ENCODE peak calls at places on chromosomes 11 and 22, in five cellular contexts. R is A549, D is stomach, V is suprapubic skin, G is tibial nerve. A is an unnamed sample.

GRCh38 chr22:38733329-38734202 is 22.2 kb downstream of the SUN2 start:
- DNase-seq in R (peak; percentile 60), G (peak; percentile 55), V (no peak), D (peak; percentile 77), A (peak; percentile 80)

GRCh38 chr11:113001709-113002108 is 40.5 kb downstream of the NCAM1 start:
- DNase-seq in G (no peak), D (no peak), R (no peak), V (no peak), A (peak; percentile 22)

GRCh38 chr11:47837292-47837691 is 10.9 kb downstream of the NUP160 start:
- DNase-seq in G (no peak), V (no peak), D (peak; percentile 71), R (no peak), A (no peak)

GRCh38 chr11:130159657-130160459 is at the start of gene ST14:
- DNase-seq in D (peak; percentile 89), V (no peak), R (no peak), G (no peak), A (no peak)

GRCh38 chr22:33896801-33897620 is 23.3 kb downstream of the LARGE1 start:
- DNase-seq in G (no peak), R (no peak), V (no peak), D (no peak), A (no peak)

GRCh38 chr11:61505640-61506155 is 2.9 kb upstream of the LRRC10B start:
- DNase-seq in R (no peak), G (no peak), V (no peak), D (no peak), A (no peak)

GRCh38 chr11:61532136-61533038 is 23.8 kb downstream of the LRRC10B start:
- DNase-seq in V (no peak), G (peak; percentile 12), R (peak; percentile 87), D (peak; percentile 40), A (no peak)

GRCh38 chr11:46347637-46348311 is 511 bp downstream of the DGKZ start:
- DNase-seq in V (peak; percentile 82), R (no peak), G (no peak), D (no peak), A (peak; percentile 70)

GRCh38 chr11:117315285-117316196 is 515 bp downstream of the BACE1 start:
- DNase-seq in V (no peak), D (no peak), R (no peak), G (no peak), A (no peak)

GRCh38 chr22:39283312-39284141 is 35.9 kb downstream of the RPL3 start:
- DNase-seq in D (peak; percentile 60), V (no peak), G (peak; percentile 35), R (no peak), A (no peak)

GRCh38 chr11:35136311-35136710 is 2.7 kb upstream of the CD44 start:
- DNase-seq in D (no peak), G (no peak), R (no peak), V (no peak), A (no peak)

GRCh38 chr11:35139883-35140282 is 912 bp downstream of the CD44 start:
- DNase-seq in R (no peak), G (no peak), V (no peak), D (no peak), A (no peak)

GRCh38 chr11:35138949-35139881 is at the start of gene CD44:
- DNase-seq in D (peak; percentile 66), R (peak; percentile 83), G (peak; percentile 54), V (peak; percentile 94), A (peak; percentile 51)

GRCh38 chr11:35138606-35138948 is 394 bp upstream of the CD44 start:
- DNase-seq in D (no peak), V (no peak), G (no peak), R (peak; percentile 51), A (no peak)

GRCh38 chr11:35138058-35138457 is 913 bp upstream of the CD44 start:
- DNase-seq in R (no peak), G (no peak), V (no peak), D (no peak), A (no peak)
- H3K4me3 ChIP-seq in R (peak overlapping the region; percentile 79), G (no peak overlapping the region), V (peak overlapping the region; percentile 93), D (peak overlapping the region; percentile 75), A (peak overlapping the region; percentile 88)

DNA sequence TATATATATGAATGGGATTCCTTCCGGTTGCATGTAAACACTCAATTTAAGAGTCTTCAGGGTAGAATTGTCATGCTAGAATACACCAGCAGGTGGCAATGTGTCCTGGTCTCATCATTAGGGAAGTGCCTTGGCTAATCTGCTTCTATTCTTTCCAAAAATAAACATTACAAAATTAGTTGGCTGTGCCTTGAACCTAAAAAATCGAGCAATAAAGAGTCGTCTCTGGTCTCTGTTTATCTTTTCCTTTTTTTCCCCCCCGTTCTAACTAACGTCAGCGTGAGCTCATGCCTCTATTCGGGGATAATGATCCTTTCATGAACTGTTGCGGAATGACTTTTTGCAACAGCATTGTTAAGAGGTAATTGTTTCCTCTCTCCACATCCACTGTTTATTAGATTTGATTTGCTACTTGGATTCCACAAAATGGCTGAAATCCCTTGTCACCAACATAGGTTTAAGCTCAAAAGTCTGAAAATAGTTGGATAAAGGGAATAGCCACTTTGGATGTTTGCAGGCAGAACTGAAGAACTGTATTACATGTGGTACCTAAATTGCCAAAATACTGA is 1.2 kb upstream of the ARHGEF12 start:
- DNase-seq in D (peak; percentile 64), V (no peak), G (peak; percentile 97), R (peak; percentile 40), A (no peak)
- TF ChIP-seq EP300 in D (no peak), V (no peak), G (peak; percentile 92), R (no peak), A (peak; percentile 74)

GRCh38 chr22:23218053-23218866 is 38.0 kb downstream of the BCR start:
- DNase-seq in R (no peak), V (no peak), D (no peak), G (no peak), A (no peak)

GRCh38 chr22:23219787-23220484 is 39.6 kb downstream of the BCR start:
- DNase-seq in G (no peak), R (no peak), V (no peak), D (peak; percentile 51), A (no peak)

GRCh38 chr22:23220485-23221350 is 40.4 kb downstream of the BCR start:
- DNase-seq in G (no peak), V (no peak), D (no peak), R (no peak), A (no peak)

GRCh38 chr22:23218867-23219251 is 38.5 kb downstream of the BCR start:
- DNase-seq in D (peak; percentile 67), G (no peak), V (no peak), R (no peak), A (peak; percentile 51)

GRCh38 chr22:23219317-23219716 is 39.0 kb downstream of the BCR start:
- DNase-seq in G (no peak), R (no peak), D (no peak), V (no peak), A (no peak)
- H3K4me3 ChIP-seq in G (no peak overlapping the region), R (no peak overlapping the region), D (no peak overlapping the region), V (no peak overlapping the region), A (no peak overlapping the region)

GRCh38 chr11:29217901-29218300 is 798.9 kb downstream of the KCNA4 start:
- DNase-seq in G (no peak), D (no peak), R (no peak), V (no peak), A (no peak)
- TF ChIP-seq EP300 in G (no peak), D (no peak), R (no peak), V (no peak), A (no peak)

DNA sequence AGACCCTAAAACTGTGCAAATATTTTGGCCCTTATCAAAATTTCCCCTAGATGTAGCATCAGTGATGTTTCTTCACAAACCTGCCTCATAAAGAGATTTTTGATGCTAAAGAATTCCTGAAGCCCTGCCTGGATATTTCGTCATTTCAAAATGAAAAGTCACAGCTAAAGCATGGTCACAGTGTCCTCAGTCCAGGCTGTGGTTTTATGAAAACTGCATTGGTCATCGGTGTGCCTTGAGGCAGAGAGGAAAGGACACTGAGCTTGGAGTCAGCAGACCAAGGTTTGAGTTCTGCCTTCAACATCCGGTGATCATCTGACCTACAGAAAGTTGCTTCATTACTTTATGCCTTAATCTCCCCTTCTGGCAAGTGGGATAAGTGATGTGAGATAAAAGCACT is 34.8 kb upstream of the ALKBH3 start:
- DNase-seq in R (no peak), V (no peak), G (no peak), D (no peak), A (no peak)
- H3K4me3 ChIP-seq in R (no peak overlapping the region), V (no peak overlapping the region), G (no peak overlapping the region), D (no peak overlapping the region), A (no peak overlapping the region)